ENCODE peak calls at places on chromosomes 3 and 15, in six cellular contexts. One of them, this sample, is unnamed. For H3K4me1, the result is how much of the 10 kb centered on the place peaks cover.

GRCh38 chr3:133509482-133509881 is 64.0 kb upstream of the CDV3 start:
- DNase-seq in mammary epithelial cell: no peak
- DNase-seq in cardiac muscle cell: no peak
- DNase-seq in lower lobe of right lung: no peak
- DNase-seq in breast epithelium: no peak
- DNase-seq in neuronal stem cell: no peak
- DNase-seq in this sample: no peak

GRCh38 chr15:94105760-94106159 is 125.6 kb upstream of the MCTP2 start:
- DNase-seq in breast epithelium: no peak
- DNase-seq in mammary epithelial cell: peak
- DNase-seq in neuronal stem cell: no peak
- DNase-seq in lower lobe of right lung: no peak
- DNase-seq in cardiac muscle cell: no peak
- DNase-seq in this sample: no peak

GRCh38 chr3:155441506-155441905 is 148.0 kb upstream of the STRIT1 start:
- DNase-seq in mammary epithelial cell: no peak
- DNase-seq in cardiac muscle cell: no peak
- DNase-seq in neuronal stem cell: no peak
- DNase-seq in breast epithelium: no peak
- DNase-seq in lower lobe of right lung: no peak
- DNase-seq in this sample: no peak

GRCh38 chr15:79418693-79419279 is 13.3 kb upstream of the MINAR1 start:
- DNase-seq in mammary epithelial cell: no peak
- DNase-seq in lower lobe of right lung: no peak
- DNase-seq in cardiac muscle cell: no peak
- DNase-seq in neuronal stem cell: no peak
- DNase-seq in breast epithelium: no peak
- DNase-seq in this sample: no peak

GRCh38 chr3:142087676-142088075 is 61.7 kb downstream of the TFDP2 start:
- DNase-seq in neuronal stem cell: no peak
- DNase-seq in cardiac muscle cell: no peak
- DNase-seq in breast epithelium: no peak
- DNase-seq in lower lobe of right lung: no peak
- DNase-seq in mammary epithelial cell: peak
- DNase-seq in this sample: no peak

GRCh38 chr15:67832031-67832551 is 6.8 kb downstream of the SKOR1 start:
- DNase-seq in breast epithelium: peak
- DNase-seq in mammary epithelial cell: no peak
- DNase-seq in lower lobe of right lung: no peak
- DNase-seq in neuronal stem cell: no peak
- DNase-seq in cardiac muscle cell: no peak
- DNase-seq in this sample: peak

GRCh38 chr3:15562560-15562959 is 38.8 kb downstream of the HACL1 start:
- DNase-seq in neuronal stem cell: no peak
- DNase-seq in cardiac muscle cell: no peak
- DNase-seq in lower lobe of right lung: no peak
- DNase-seq in breast epithelium: no peak
- DNase-seq in mammary epithelial cell: no peak
- DNase-seq in this sample: no peak

GRCh38 chr3:52730681-52731080 is 24.8 kb downstream of the SPCS1 start:
- DNase-seq in mammary epithelial cell: no peak
- DNase-seq in cardiac muscle cell: no peak
- DNase-seq in neuronal stem cell: no peak
- DNase-seq in lower lobe of right lung: no peak
- DNase-seq in breast epithelium: no peak
- DNase-seq in this sample: no peak

GRCh38 chr3:188165596-188165995 is 11.6 kb downstream of the LPP start:
- DNase-seq in lower lobe of right lung: no peak
- DNase-seq in neuronal stem cell: no peak
- DNase-seq in breast epithelium: no peak
- DNase-seq in mammary epithelial cell: no peak
- DNase-seq in cardiac muscle cell: no peak
- DNase-seq in this sample: no peak

GRCh38 chr3:172919297-172919683 is 168.8 kb downstream of the ECT2 start:
- DNase-seq in cardiac muscle cell: no peak
- DNase-seq in lower lobe of right lung: no peak
- DNase-seq in breast epithelium: no peak
- DNase-seq in neuronal stem cell: no peak
- DNase-seq in mammary epithelial cell: no peak
- DNase-seq in this sample: no peak

GRCh38 chr3:147318900-147319299 is 87.4 kb downstream of the ZIC4 start:
- DNase-seq in breast epithelium: no peak
- DNase-seq in lower lobe of right lung: no peak
- DNase-seq in cardiac muscle cell: peak
- DNase-seq in neuronal stem cell: no peak
- DNase-seq in mammary epithelial cell: no peak
- DNase-seq in this sample: no peak

GRCh38 chr3:133384331-133385027 is 15.4 kb upstream of the BFSP2 start:
- DNase-seq in lower lobe of right lung: peak
- DNase-seq in mammary epithelial cell: peak
- DNase-seq in breast epithelium: peak
- DNase-seq in cardiac muscle cell: peak
- DNase-seq in neuronal stem cell: peak
- DNase-seq in this sample: no peak

GRCh38 chr3:194380300-194380699 is 10.8 kb upstream of the LRRC15 start:
- DNase-seq in mammary epithelial cell: no peak
- DNase-seq in cardiac muscle cell: no peak
- DNase-seq in neuronal stem cell: no peak
- DNase-seq in breast epithelium: no peak
- DNase-seq in lower lobe of right lung: no peak
- DNase-seq in this sample: no peak

GRCh38 chr3:103126111-103126510 is 691.3 kb downstream of the ZPLD1 start:
- DNase-seq in breast epithelium: no peak
- DNase-seq in mammary epithelial cell: no peak
- DNase-seq in lower lobe of right lung: no peak
- DNase-seq in neuronal stem cell: no peak
- DNase-seq in cardiac muscle cell: no peak
- DNase-seq in this sample: no peak

GRCh38 chr3:141632779-141633374 is 105.2 kb upstream of the RNF7 start:
- DNase-seq in cardiac muscle cell: no peak
- DNase-seq in lower lobe of right lung: no peak
- DNase-seq in mammary epithelial cell: no peak
- DNase-seq in neuronal stem cell: no peak
- DNase-seq in breast epithelium: no peak
- DNase-seq in this sample: no peak

GRCh38 chr3:13016083-13016725 is 57.0 kb downstream of the IQSEC1 start:
- DNase-seq in lower lobe of right lung: peak
- DNase-seq in cardiac muscle cell: no peak
- DNase-seq in mammary epithelial cell: no peak
- DNase-seq in neuronal stem cell: no peak
- DNase-seq in breast epithelium: peak
- DNase-seq in this sample: no peak
- H3K4me1 ChIP-seq in lower lobe of right lung: half or more
- H3K4me1 ChIP-seq in cardiac muscle cell: under half
- H3K4me1 ChIP-seq in mammary epithelial cell: under half
- H3K4me1 ChIP-seq in neuronal stem cell: under half
- H3K4me1 ChIP-seq in breast epithelium: under half
- H3K4me1 ChIP-seq in this sample: under half

GRCh38 chr3:39289107-39289506 is 9.3 kb upstream of the CX3CR1 start:
- DNase-seq in mammary epithelial cell: no peak
- DNase-seq in lower lobe of right lung: no peak
- DNase-seq in cardiac muscle cell: no peak
- DNase-seq in breast epithelium: no peak
- DNase-seq in neuronal stem cell: no peak
- DNase-seq in this sample: no peak

GRCh38 chr3:39287216-39287858 is 7.5 kb upstream of the CX3CR1 start:
- DNase-seq in lower lobe of right lung: no peak
- DNase-seq in mammary epithelial cell: no peak
- DNase-seq in neuronal stem cell: no peak
- DNase-seq in breast epithelium: no peak
- DNase-seq in cardiac muscle cell: no peak
- DNase-seq in this sample: no peak

GRCh38 chr3:39286771-39287170 is 6.9 kb upstream of the CX3CR1 start:
- DNase-seq in cardiac muscle cell: no peak
- DNase-seq in lower lobe of right lung: no peak
- DNase-seq in neuronal stem cell: no peak
- DNase-seq in mammary epithelial cell: no peak
- DNase-seq in breast epithelium: no peak
- DNase-seq in this sample: no peak

GRCh38 chr3:39287859-39288221 is 8.0 kb upstream of the CX3CR1 start:
- DNase-seq in lower lobe of right lung: no peak
- DNase-seq in mammary epithelial cell: no peak
- DNase-seq in breast epithelium: no peak
- DNase-seq in neuronal stem cell: no peak
- DNase-seq in cardiac muscle cell: no peak
- DNase-seq in this sample: no peak

DNA sequence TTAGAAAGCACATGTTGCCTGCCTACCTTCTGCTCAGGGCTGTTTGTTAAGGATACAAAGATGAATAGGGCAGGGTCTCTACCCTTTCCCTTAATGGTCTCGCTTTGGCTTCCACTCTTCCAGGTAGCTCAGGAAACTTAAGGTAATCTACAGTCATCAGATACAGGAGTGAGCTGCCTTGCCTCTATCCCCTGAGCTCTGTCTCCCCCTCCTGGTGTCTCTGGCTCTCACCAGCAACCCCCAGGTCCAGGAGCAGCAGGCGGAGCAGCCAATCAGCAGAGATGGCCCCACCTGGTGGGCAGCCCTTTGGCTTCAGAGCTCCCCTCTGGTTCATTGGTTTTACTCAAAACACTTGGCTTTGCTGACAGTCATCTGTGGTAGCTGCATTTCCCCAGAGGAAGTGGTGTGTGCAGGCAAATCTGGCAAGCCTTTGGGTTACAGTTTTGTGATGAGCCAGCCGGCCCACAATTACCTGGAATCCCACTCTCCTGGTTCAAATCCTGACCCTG is 8.5 kb upstream of the CX3CR1 start:
- DNase-seq in lower lobe of right lung: peak
- DNase-seq in cardiac muscle cell: peak
- DNase-seq in neuronal stem cell: peak
- DNase-seq in breast epithelium: peak
- DNase-seq in mammary epithelial cell: peak
- DNase-seq in this sample: peak
- H3K4me3 ChIP-seq in lower lobe of right lung: no peak
- H3K4me3 ChIP-seq in cardiac muscle cell: no peak
- H3K4me3 ChIP-seq in neuronal stem cell: no peak
- H3K4me3 ChIP-seq in breast epithelium: no peak
- H3K4me3 ChIP-seq in mammary epithelial cell: no peak
- H3K4me3 ChIP-seq in this sample: no peak

DNA sequence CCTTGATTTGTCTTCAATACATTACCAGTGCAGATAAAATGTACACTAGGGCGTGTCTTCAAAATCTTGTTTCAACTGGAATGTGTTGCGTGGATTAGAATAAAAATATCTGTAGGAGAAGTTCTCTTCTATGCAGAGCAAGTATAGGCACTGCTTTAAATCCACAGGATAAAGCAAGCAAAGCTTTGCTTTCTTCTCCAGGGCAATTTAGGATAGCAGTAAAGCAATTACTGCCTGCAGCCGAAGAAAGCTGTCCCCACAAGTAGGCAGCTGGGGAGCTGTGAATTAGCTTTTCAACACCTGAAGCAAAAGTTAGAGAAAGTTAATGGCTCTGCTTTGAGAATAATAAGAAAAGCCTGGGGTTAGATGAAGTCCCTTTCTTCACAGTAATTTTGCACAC is 329.7 kb upstream of the KCNMB2 start:
- DNase-seq in breast epithelium: no peak
- DNase-seq in cardiac muscle cell: peak
- DNase-seq in neuronal stem cell: no peak
- DNase-seq in mammary epithelial cell: no peak
- DNase-seq in lower lobe of right lung: no peak
- DNase-seq in this sample: no peak
- H3K27ac ChIP-seq in breast epithelium: no peak
- H3K27ac ChIP-seq in cardiac muscle cell: no peak
- H3K27ac ChIP-seq in neuronal stem cell: no peak
- H3K27ac ChIP-seq in mammary epithelial cell: no peak
- H3K27ac ChIP-seq in lower lobe of right lung: no peak
- H3K27ac ChIP-seq in this sample: no peak

GRCh38 chr3:10391391-10391790 is 70.5 kb upstream of the SEC13 start:
- DNase-seq in lower lobe of right lung: no peak
- DNase-seq in breast epithelium: no peak
- DNase-seq in mammary epithelial cell: no peak
- DNase-seq in cardiac muscle cell: no peak
- DNase-seq in neuronal stem cell: no peak
- DNase-seq in this sample: no peak

GRCh38 chr3:10394491-10395025 is 73.6 kb upstream of the SEC13 start:
- DNase-seq in lower lobe of right lung: no peak
- DNase-seq in breast epithelium: no peak
- DNase-seq in neuronal stem cell: no peak
- DNase-seq in mammary epithelial cell: no peak
- DNase-seq in cardiac muscle cell: no peak
- DNase-seq in this sample: no peak

GRCh38 chr3:10393514-10393913 is 72.6 kb upstream of the SEC13 start:
- DNase-seq in mammary epithelial cell: no peak
- DNase-seq in neuronal stem cell: no peak
- DNase-seq in cardiac muscle cell: no peak
- DNase-seq in lower lobe of right lung: no peak
- DNase-seq in breast epithelium: no peak
- DNase-seq in this sample: no peak

GRCh38 chr3:10392244-10392643 is 71.3 kb upstream of the SEC13 start:
- DNase-seq in cardiac muscle cell: peak
- DNase-seq in neuronal stem cell: no peak
- DNase-seq in mammary epithelial cell: no peak
- DNase-seq in breast epithelium: no peak
- DNase-seq in lower lobe of right lung: no peak
- DNase-seq in this sample: no peak

GRCh38 chr3:10392906-10393461 is 72.1 kb upstream of the SEC13 start:
- DNase-seq in neuronal stem cell: no peak
- DNase-seq in breast epithelium: no peak
- DNase-seq in mammary epithelial cell: no peak
- DNase-seq in cardiac muscle cell: no peak
- DNase-seq in lower lobe of right lung: no peak
- DNase-seq in this sample: no peak
- H3K4me1 ChIP-seq in neuronal stem cell: under half
- H3K4me1 ChIP-seq in breast epithelium: under half
- H3K4me1 ChIP-seq in mammary epithelial cell: under half
- H3K4me1 ChIP-seq in cardiac muscle cell: under half
- H3K4me1 ChIP-seq in lower lobe of right lung: under half
- H3K4me1 ChIP-seq in this sample: under half

GRCh38 chr3:113834983-113835382 is 3.6 kb upstream of the GRAMD1C start:
- DNase-seq in breast epithelium: no peak
- DNase-seq in neuronal stem cell: no peak
- DNase-seq in lower lobe of right lung: no peak
- DNase-seq in cardiac muscle cell: no peak
- DNase-seq in mammary epithelial cell: peak
- DNase-seq in this sample: no peak

GRCh38 chr3:113838631-113839209 is at the start of gene GRAMD1C:
- DNase-seq in neuronal stem cell: peak
- DNase-seq in cardiac muscle cell: peak
- DNase-seq in breast epithelium: peak
- DNase-seq in lower lobe of right lung: peak
- DNase-seq in mammary epithelial cell: peak
- DNase-seq in this sample: peak

GRCh38 chr3:113844622-113845222 is 6.1 kb downstream of the GRAMD1C start:
- DNase-seq in mammary epithelial cell: peak
- DNase-seq in cardiac muscle cell: peak
- DNase-seq in lower lobe of right lung: no peak
- DNase-seq in breast epithelium: no peak
- DNase-seq in neuronal stem cell: peak
- DNase-seq in this sample: no peak

DNA sequence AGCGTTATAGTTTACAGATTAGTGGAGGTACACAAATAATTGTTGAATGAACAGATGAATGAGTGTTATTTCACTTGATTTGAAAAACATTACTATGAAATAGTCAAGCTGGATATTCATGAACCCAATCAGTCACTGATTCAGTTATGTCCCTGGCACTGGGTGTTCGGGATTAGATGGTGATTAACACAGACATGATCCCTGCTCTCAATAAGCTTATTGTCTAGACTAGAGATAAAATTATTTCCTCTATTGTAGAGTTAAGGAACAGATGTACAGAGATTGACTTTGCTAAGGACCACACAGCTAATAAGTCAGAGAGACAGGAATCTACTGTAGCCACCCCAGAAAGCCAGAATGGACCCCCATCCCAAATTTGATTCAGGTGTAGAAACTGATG is 963 bp downstream of the GRAMD1C start:
- DNase-seq in lower lobe of right lung: no peak
- DNase-seq in breast epithelium: no peak
- DNase-seq in neuronal stem cell: no peak
- DNase-seq in mammary epithelial cell: no peak
- DNase-seq in cardiac muscle cell: no peak
- DNase-seq in this sample: no peak
- H3K4me3 ChIP-seq in lower lobe of right lung: peak
- H3K4me3 ChIP-seq in breast epithelium: peak
- H3K4me3 ChIP-seq in neuronal stem cell: no peak
- H3K4me3 ChIP-seq in mammary epithelial cell: peak
- H3K4me3 ChIP-seq in cardiac muscle cell: no peak
- H3K4me3 ChIP-seq in this sample: peak

This sample was measured in RWPE2.